ENCODE peak calls at places on chromosomes 12 and 14, in four cellular contexts. M is K562, N is GM12878, E is HepG2. F is an unnamed sample.

GRCh38 chr14:78164226-78164853 is 5.8 kb upstream of the NRXN3 start:
- DNase-seq in M (peak), N (no peak), E (peak), F (peak)

GRCh38 chr14:99971929-99972747 is 93.1 kb upstream of the EVL start:
- DNase-seq in M (peak), N (no peak), E (no peak), F (no peak)

GRCh38 chr14:73814158-73814557 is 37.5 kb upstream of the PTGR2 start:
- DNase-seq in M (no peak), N (no peak), E (no peak), F (no peak)

GRCh38 chr12:130301577-130301976 is 36.1 kb upstream of the PIWIL1 start:
- DNase-seq in M (no peak), N (no peak), E (no peak), F (no peak)

GRCh38 chr14:95833429-95833828 is 43.2 kb upstream of the TUNAR start:
- DNase-seq in M (no peak), N (no peak), E (no peak), F (peak)

GRCh38 chr14:68712703-68713370 is 80.0 kb downstream of the ZFP36L1 start:
- DNase-seq in M (no peak), N (no peak), E (no peak), F (no peak)

GRCh38 chr12:67853204-67853603 is 136.0 kb upstream of the IFNG-AS1 start:
- DNase-seq in M (no peak), N (no peak), E (no peak), F (no peak)

GRCh38 chr14:50943261-50943942 is 881 bp downstream of the PYGL start:
- DNase-seq in M (peak), N (no peak), E (peak), F (peak)

GRCh38 chr14:86038401-86038985 is 508.5 kb downstream of the FLRT2 start:
- DNase-seq in M (peak), N (no peak), E (peak), F (peak)

GRCh38 chr14:55451950-55452349 is 11.5 kb upstream of the TBPL2 start:
- DNase-seq in M (no peak), N (no peak), E (no peak), F (no peak)

GRCh38 chr12:116366456-116366776 is 88.9 kb upstream of the MED13L start:
- DNase-seq in M (no peak), N (no peak), E (no peak), F (no peak)

GRCh38 chr14:76463105-76463504 is 87.2 kb downstream of the ESRRB start:
- DNase-seq in M (no peak), N (no peak), E (no peak), F (no peak)

GRCh38 chr14:65179918-65180724 is 77.8 kb upstream of the MAX start:
- DNase-seq in M (no peak), N (peak), E (no peak), F (peak)

GRCh38 chr12:27003421-27004311 is 10.5 kb downstream of the TM7SF3 start:
- DNase-seq in M (no peak), N (no peak), E (no peak), F (no peak)

GRCh38 chr12:125434131-125434530 is 368.9 kb downstream of the AACS start:
- DNase-seq in M (no peak), N (no peak), E (no peak), F (no peak)

GRCh38 chr14:85764809-85765208 is 234.9 kb downstream of the FLRT2 start:
- DNase-seq in M (no peak), N (no peak), E (no peak), F (no peak)

GRCh38 chr12:132831771-132832170 is 3.1 kb upstream of the GOLGA3 start:
- DNase-seq in M (no peak), N (no peak), E (no peak), F (no peak)

GRCh38 chr14:65075628-65076325 is 26.5 kb downstream of the MAX start:
- DNase-seq in M (no peak), N (no peak), E (no peak), F (no peak)

GRCh38 chr12:6452908-6453630 is 1.2 kb downstream of the TAPBPL start:
- DNase-seq in M (no peak), N (no peak), E (no peak), F (no peak)

GRCh38 chr14:58738189-58738836 is 100.6 kb downstream of the DACT1 start:
- DNase-seq in M (no peak), N (no peak), E (no peak), F (peak)

GRCh38 chr12:49546481-49546880 is 7.7 kb downstream of the KCNH3 start:
- DNase-seq in M (no peak), N (no peak), E (no peak), F (no peak)

GRCh38 chr12:98490491-98491453 is 24.6 kb upstream of the TMPO start:
- DNase-seq in M (peak), N (peak), E (peak), F (peak)

GRCh38 chr12:6603095-6603567 is 4.0 kb downstream of the CHD4 start:
- DNase-seq in M (no peak), N (no peak), E (no peak), F (no peak)

GRCh38 chr14:38961136-38961535 is 141.9 kb downstream of the SEC23A start:
- DNase-seq in M (no peak), N (no peak), E (no peak), F (no peak)

GRCh38 chr12:122499991-122500684 is 594 bp downstream of the ZCCHC8 start:
- DNase-seq in M (peak), N (no peak), E (peak), F (peak)

GRCh38 chr14:87869619-87870583 is 123.1 kb downstream of the GALC start:
- DNase-seq in M (no peak), N (no peak), E (no peak), F (no peak)

GRCh38 chr14:71214241-71214640 is 307.0 kb downstream of the PCNX1 start:
- DNase-seq in M (no peak), N (no peak), E (no peak), F (no peak)

GRCh38 chr14:61628192-61628591 is 67.1 kb upstream of the HIF1A start:
- DNase-seq in M (no peak), N (no peak), E (no peak), F (no peak)

DNA sequence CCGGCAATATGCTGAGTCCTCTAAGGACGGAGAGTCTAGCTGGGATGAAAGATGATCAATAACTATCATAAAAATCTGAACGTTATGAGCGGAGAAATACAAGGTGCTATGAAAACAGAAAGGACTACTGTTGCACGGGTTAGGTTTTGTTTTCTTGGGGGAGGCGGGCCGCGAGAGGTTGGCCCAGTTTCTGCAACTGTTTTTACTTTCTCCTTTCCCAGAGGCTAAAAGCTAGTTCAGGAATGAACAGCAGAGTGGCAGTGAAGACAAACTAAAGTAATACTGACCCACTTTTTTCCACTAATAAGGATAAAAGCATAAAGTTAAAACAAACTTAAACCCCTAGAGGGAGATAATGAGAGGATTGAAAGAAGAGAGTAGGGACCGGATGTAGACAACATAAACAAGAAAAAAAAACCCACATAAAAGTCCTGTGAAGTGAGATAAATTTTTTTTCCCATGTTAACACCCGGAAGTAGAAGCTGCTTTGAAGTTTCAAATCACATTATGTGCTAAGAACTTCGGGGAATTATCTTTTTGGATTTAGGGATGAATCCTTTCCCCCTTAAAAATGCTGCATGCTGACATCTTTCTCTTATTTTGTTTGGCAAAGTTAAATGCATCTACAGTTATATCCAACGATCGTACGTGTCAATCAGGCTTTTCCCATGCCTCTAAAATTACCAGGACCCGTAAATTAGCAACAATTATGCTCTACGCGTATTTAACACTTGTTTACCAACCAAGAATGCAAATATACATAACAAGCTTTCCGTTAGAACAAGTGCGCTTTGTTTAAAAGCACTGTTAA is 1.0 kb upstream of the CDK17 start:
- DNase-seq in M (peak), N (peak), E (peak), F (peak)
- TF ChIP-seq HDAC2 in M (no peak), N (no peak), E (no peak), F (no peak)

DNA sequence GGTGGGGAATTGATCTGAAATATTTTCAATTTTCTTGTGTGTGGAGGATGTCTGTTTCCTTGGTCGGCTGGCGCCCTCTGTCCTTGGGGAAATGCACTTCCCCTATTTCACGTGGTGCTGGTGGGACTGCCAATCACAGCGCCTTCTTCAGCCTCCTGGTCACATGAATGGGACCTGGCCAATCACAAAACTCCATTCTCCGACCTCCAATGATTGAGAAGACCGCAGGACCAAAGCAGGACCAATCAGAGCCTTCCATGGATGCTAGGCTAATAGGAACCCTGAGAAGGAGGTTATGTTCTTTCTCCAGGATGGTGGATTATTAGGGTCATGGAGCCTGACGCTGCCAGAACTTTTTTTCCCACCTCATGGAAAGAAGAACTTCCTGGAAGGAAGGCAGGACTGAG is 188.7 kb downstream of the TTC8 start:
- DNase-seq in M (peak), N (no peak), E (peak), F (peak)
- TF ChIP-seq POLR2AphosphoS2 in M (no peak), N (no peak), E (no peak), F (no peak)

GRCh38 chr12:69583203-69583602 is 2.1 kb upstream of the CCT2 start:
- DNase-seq in M (peak), N (no peak), E (peak), F (no peak)
- TF ChIP-seq RAD21 in M (peak), N (no peak), E (no peak), F (no peak)

GRCh38 chr14:34593740-34594375 is 36.1 kb downstream of the SNX6 start:
- DNase-seq in M (no peak), N (no peak), E (no peak), F (no peak)
- TF ChIP-seq HDAC2 in M (no peak), N (no peak), E (no peak), F (no peak)

GRCh38 chr12:3204716-3205617 is 127.8 kb downstream of the TSPAN9 start:
- DNase-seq in M (no peak), N (no peak), E (no peak), F (no peak)
- TF ChIP-seq POLR2AphosphoS2 in M (no peak), N (no peak), E (no peak), F (no peak)

DNA sequence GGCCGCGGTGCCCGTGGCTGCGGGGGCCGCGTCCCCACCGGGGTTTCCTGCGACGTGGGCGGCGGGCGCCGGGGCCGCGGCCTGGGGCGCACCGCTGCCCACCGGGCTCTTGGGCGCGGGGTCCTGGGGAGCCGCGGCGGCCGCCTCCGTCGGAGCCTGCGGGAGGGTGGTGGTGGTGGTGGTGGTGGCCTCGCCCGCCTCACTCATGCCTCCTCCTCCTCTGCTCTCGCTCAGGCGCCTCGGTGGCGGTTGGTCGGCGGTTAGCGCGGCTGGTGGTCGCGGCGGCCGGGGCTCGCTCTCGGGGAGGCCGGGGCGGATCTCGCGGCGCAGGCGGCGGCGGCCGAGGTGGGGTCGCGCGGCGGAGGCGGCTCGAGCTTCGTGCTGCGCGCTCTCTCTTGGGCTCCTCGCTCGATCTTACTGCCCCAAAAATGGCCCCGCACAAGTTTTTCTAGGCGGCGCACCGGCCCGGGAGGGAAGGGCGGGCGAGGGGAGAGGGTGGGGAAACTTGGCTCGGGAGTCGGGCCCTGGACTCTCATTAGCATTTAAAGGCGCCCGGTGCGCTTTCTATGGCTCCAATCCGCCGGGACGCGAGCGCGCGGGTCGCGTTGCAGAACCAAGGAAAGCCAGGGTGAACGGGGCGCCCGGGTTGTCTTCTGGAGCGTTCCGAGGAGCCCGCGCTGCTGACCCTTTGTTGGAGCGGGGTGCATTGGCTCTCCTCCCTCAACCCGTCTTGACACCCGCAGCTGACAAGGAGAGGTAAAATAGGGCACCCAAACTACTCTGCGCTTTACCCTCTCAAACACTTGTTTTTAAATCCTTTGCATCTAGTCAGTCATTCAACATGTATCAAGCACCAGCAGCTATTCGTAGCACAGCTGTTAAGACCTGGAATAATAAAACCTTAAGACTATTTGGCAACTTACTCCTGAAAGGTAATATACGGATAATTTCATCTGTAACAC is at the start of gene YBX3:
- DNase-seq in M (peak), N (no peak), E (peak), F (peak)
- TF ChIP-seq RAD21 in M (no peak), N (no peak), E (no peak), F (no peak)

GRCh38 chr12:88111074-88111652 is 30.7 kb downstream of the CEP290 start:
- DNase-seq in M (peak), N (peak), E (peak), F (peak)
- TF ChIP-seq HDAC2 in M (no peak), N (no peak), E (no peak), F (no peak)

GRCh38 chr14:49497725-49498348 is 88.3 kb downstream of the RPS29 start:
- DNase-seq in M (peak), N (peak), E (peak), F (peak)
- TF ChIP-seq POLR2AphosphoS2 in M (no peak), N (no peak), E (no peak), F (no peak)

GRCh38 chr12:113236539-113237354 is 15.5 kb downstream of the TPCN1 start:
- DNase-seq in M (no peak), N (no peak), E (no peak), F (no peak)
- TF ChIP-seq RAD21 in M (no peak), N (no peak), E (no peak), F (no peak)

F was measured in A549.